ENCODE peak calls at places on chromosomes 16 and 17, in four cellular contexts. Z is H9, V is H1, Y is neuronal stem cell. U is an unnamed sample.

GRCh38 chr17:44906010-44906646 is 6.9 kb upstream of the EFTUD2 start:
- DNase-seq in Z (peak; percentile 37), V (no peak), Y (no peak), U (peak; percentile 96)

GRCh38 chr17:56777859-56778258 is 55.9 kb downstream of the C17orf67 start:
- DNase-seq in Z (no peak), V (no peak), Y (no peak), U (peak; percentile 81)

GRCh38 chr17:41211845-41212466 is 14.5 kb upstream of the KRTAP9-2 start:
- DNase-seq in Z (no peak), V (no peak), Y (no peak), U (peak; percentile 73)

GRCh38 chr16:64417711-64418227 is 704.1 kb downstream of the CDH11 start:
- DNase-seq in Z (no peak), V (no peak), Y (no peak), U (peak; percentile 41)

GRCh38 chr17:82910770-82911169 is 70.9 kb upstream of the ZNF750 start:
- DNase-seq in Z (no peak), V (no peak), Y (no peak), U (no peak)

GRCh38 chr16:70472786-70473433 is 18.5 kb downstream of the FCSK start:
- DNase-seq in Z (no peak), V (no peak), Y (no peak), U (no peak)

GRCh38 chr16:13835357-13835756 is 84.6 kb upstream of the ERCC4 start:
- DNase-seq in Z (no peak), V (no peak), Y (no peak), U (no peak)

GRCh38 chr17:16419929-16420271 is 4.5 kb downstream of the TRPV2 start:
- DNase-seq in Z (no peak), V (no peak), Y (no peak), U (peak; percentile 86)

GRCh38 chr16:62478903-62479458 is 442.7 kb upstream of the CDH8 start:
- DNase-seq in Z (no peak), V (no peak), Y (no peak), U (no peak)

GRCh38 chr17:55161935-55162555 is 102.7 kb upstream of the HLF start:
- DNase-seq in Z (no peak), V (no peak), Y (no peak), U (peak; percentile 95)

GRCh38 chr17:80905586-80906230 is 85.9 kb upstream of the CHMP6 start:
- DNase-seq in Z (no peak), V (no peak), Y (no peak), U (no peak)

GRCh38 chr17:67490471-67490870 is 113.4 kb downstream of the PITPNC1 start:
- DNase-seq in Z (peak; percentile 57), V (no peak), Y (no peak), U (no peak)

GRCh38 chr16:9134739-9135138 is 43.3 kb downstream of the HAPSTR1 start:
- DNase-seq in Z (peak; percentile 79), V (peak; percentile 79), Y (peak; percentile 41), U (peak; percentile 55)

GRCh38 chr17:36942031-36942599 is 4.8 kb downstream of the LHX1 start:
- DNase-seq in Z (peak; percentile 75), V (peak; percentile 80), Y (no peak), U (no peak)

GRCh38 chr16:84132527-84133285 is 12.3 kb downstream of the HSDL1 start:
- DNase-seq in Z (no peak), V (no peak), Y (no peak), U (peak; percentile 21)

GRCh38 chr17:82613283-82614094 is 34.8 kb downstream of the WDR45B start:
- DNase-seq in Z (peak; percentile 77), V (no peak), Y (no peak), U (no peak)

GRCh38 chr16:2022723-2023097 is 3.1 kb downstream of the NPW start:
- DNase-seq in Z (peak; percentile 91), V (no peak), Y (no peak), U (peak; percentile 26)

GRCh38 chr17:62692159-62692651 is 64.7 kb downstream of the MRC2 start:
- DNase-seq in Z (peak; percentile 36), V (no peak), Y (no peak), U (no peak)

GRCh38 chr16:74575805-74576643 is 30.9 kb downstream of the GLG1 start:
- DNase-seq in Z (no peak), V (no peak), Y (no peak), U (no peak)

GRCh38 chr16:16861546-16861945 is 482.6 kb downstream of the NPIPA7 start:
- DNase-seq in Z (peak; percentile 56), V (peak; percentile 67), Y (peak; percentile 55), U (peak; percentile 32)

GRCh38 chr16:9366048-9366969 is 274.9 kb downstream of the HAPSTR1 start:
- DNase-seq in Z (no peak), V (no peak), Y (no peak), U (no peak)

GRCh38 chr17:28735242-28735722 is 6.7 kb downstream of the NEK8 start:
- DNase-seq in Z (no peak), V (no peak), Y (no peak), U (no peak)

GRCh38 chr17:2580156-2580555 is 13.3 kb upstream of the PAFAH1B1 start:
- DNase-seq in Z (no peak), V (no peak), Y (no peak), U (no peak)

GRCh38 chr17:13419676-13420075 is 182.1 kb downstream of the HS3ST3A1 start:
- DNase-seq in Z (no peak), V (no peak), Y (no peak), U (no peak)

GRCh38 chr16:27436921-27437650 is 35.1 kb downstream of the IL21R start:
- DNase-seq in Z (peak; percentile 18), V (peak; percentile 24), Y (no peak), U (no peak)

GRCh38 chr16:51393381-51394005 is 242.4 kb upstream of the SALL1 start:
- DNase-seq in Z (no peak), V (no peak), Y (no peak), U (peak; percentile 51)

GRCh38 chr17:561118-561517 is 153.5 kb downstream of the VPS53 start:
- DNase-seq in Z (no peak), V (no peak), Y (no peak), U (peak; percentile 85)

GRCh38 chr16:66357523-66357928 is 9.0 kb upstream of the CDH5 start:
- DNase-seq in Z (peak; percentile 62), V (no peak), Y (peak; percentile 57), U (peak; percentile 83)

GRCh38 chr17:67700037-67700436 is 17.7 kb upstream of the NOL11 start:
- DNase-seq in Z (no peak), V (no peak), Y (no peak), U (no peak)

GRCh38 chr17:8126306-8127066 is 2.6 kb upstream of the HES7 start:
- DNase-seq in Z (peak; percentile 75), V (peak; percentile 78), Y (peak; percentile 59), U (peak; percentile 52)

DNA sequence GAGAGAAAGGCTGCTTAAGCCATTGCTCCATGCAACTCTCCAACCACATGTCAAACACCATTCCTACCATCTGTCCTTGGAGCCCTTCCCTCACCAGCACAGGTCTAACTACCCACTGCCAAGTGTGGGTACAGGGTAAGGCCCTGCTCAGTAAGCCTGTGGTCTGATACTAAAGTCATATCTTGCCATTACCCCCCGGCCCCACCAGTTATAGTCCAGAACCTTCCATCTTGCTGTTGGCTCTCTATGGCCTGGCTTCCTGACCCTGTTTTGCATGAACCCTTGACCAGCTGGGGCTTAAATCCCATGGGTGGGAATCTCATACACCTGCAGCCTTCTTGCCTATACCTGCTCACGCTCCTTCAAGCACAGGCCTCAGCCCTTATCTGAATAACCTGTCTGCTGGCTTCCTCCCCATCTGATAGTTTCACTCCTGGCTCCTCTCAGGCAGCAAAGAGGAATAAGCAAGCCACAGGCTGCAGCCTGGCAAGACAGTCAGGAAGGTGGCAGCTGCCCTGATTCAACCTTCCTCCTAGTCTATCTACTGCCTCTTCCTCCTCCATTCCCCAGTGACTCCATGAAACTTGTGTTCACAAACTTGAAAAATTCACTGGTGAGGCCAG is 64.1 kb downstream of the ZFHX3 start:
- DNase-seq in Z (no peak), V (no peak), Y (no peak), U (no peak)
- H3K79me1 ChIP-seq in Z (no peaks in the 10 kb centered on the region), V (no peaks in the 10 kb centered on the region), Y (peaks cover 3% of the 10 kb centered on the region), U (peaks cover 95% of the 10 kb centered on the region)

GRCh38 chr16:78640886-78641285 is 541.4 kb downstream of the WWOX start:
- DNase-seq in Z (no peak), V (no peak), Y (no peak), U (no peak)

GRCh38 chr16:78641463-78641862 is 542.0 kb downstream of the WWOX start:
- DNase-seq in Z (no peak), V (no peak), Y (no peak), U (no peak)

GRCh38 chr16:78639775-78640174 is 540.3 kb downstream of the WWOX start:
- DNase-seq in Z (no peak), V (no peak), Y (no peak), U (no peak)

GRCh38 chr16:78642621-78643285 is 543.3 kb downstream of the WWOX start:
- DNase-seq in Z (no peak), V (no peak), Y (no peak), U (no peak)

DNA sequence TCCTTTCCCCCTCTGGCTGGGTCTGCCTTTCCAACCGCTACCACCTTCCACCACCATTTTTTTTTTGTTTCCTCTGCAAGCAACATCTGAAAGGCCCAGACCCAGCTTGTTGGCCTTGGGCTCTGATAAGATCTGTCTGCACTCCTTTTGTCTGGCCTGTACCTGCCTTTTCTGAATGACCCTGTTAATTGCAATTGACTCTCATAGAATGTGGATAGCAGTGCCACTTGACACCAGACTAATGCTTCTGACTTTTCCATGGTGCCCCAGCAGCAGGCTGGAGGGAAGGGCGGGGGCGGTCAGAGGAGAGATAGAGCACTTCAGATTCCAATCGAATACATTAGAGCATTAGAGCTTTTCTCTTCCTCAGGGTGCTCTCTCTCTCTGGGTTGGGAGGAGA is 538.9 kb downstream of the WWOX start:
- DNase-seq in Z (no peak), V (no peak), Y (no peak), U (no peak)
- H3K79me1 ChIP-seq in Z (no peaks in the 10 kb centered on the region), V (no peaks in the 10 kb centered on the region), Y (no peaks in the 10 kb centered on the region), U (no peaks in the 10 kb centered on the region)

DNA sequence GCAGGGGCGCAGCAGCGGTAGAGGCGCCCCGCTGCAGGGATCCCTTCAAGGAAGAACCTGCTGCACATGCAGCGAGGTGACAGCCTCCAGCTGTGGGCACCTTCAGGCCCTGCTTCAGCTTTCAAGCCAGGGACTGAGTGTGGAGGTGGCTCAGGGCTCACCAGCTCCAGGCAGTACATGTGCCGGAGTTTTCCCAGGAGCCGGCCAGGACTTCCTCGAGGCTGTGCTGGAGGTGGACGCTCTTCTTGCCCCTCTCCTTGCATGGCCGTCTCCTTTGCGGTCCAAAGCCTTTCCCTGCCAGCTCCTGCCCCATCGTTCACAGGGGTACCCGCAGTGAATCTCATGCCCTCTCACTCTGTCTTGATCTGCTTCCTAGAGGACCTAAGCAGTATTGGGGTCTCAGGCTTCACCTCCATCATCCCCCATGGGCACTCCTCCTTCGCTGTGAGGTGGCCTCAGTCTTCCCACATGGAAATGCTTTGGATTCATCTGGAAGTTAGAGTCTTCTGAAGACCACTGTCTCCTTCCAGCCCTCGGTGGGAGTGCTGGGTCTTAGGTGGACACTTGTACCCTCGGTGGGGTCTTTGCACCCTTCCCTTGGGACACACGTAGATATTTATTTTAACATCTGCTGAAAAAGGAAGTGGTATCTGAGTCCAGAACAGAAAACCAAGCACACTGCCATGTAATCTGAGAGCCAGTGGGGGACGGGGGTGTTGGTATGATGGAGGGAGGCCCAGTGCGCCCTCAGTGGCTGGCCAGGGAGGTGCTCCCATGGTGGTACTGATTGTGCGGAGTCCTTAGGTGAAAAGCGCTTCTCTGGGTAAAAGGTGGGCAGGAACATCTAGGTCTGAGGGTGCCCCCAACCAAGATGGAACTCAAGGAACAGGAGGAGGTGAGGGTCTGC is 7.0 kb downstream of the XYLT2 start:
- DNase-seq in Z (no peak), V (no peak), Y (no peak), U (no peak)
- H3K79me1 ChIP-seq in Z (no peaks in the 10 kb centered on the region), V (peaks cover 10% of the 10 kb centered on the region), Y (peaks cover 21% of the 10 kb centered on the region), U (peaks cover 27% of the 10 kb centered on the region)

DNA sequence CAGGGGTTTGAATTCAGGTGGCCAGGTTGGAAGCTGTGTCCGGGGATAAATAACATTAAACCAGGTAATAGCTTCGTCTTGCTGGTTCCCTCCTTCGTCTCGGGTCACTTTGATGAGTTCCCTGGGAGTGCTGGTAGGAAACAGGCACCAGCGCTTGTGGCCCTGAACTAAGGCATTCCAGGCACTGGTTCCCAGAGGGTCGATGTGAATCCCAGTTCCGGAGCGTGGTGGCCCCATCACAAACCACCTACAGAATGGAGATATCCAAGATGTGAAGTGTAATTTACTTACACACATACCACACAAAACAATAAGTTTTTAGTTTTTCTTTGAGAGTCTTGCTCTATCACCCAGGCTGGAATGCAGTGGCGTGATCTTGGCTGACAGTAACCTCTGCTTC is 2.6 kb downstream of the JMJD6 start:
- DNase-seq in Z (no peak), V (no peak), Y (no peak), U (no peak)
- H3K79me1 ChIP-seq in Z (peaks cover 11% of the 10 kb centered on the region), V (peaks cover 2% of the 10 kb centered on the region), Y (peaks cover 6% of the 10 kb centered on the region), U (peaks cover 32% of the 10 kb centered on the region)